ENCODE peak calls at places on chromosomes 16 and 17, in four cellular contexts. C, X, W and I are unnamed samples.
A peak's percentile ranks its signal among the peaks of the same experiment; 100 is the strongest.

GRCh38 chr17:68961204-68961893 is 6.2 kb upstream of the ABCA8 start:
- DNase-seq in C (no peak), X (no peak), W (no peak), I (no peak)

GRCh38 chr17:1488826-1489275 is 3.6 kb downstream of the MYO1C start:
- DNase-seq in C (no peak), X (no peak), W (no peak), I (no peak)

GRCh38 chr17:56064506-56064905 is 88.8 kb upstream of the ANKFN1 start:
- DNase-seq in C (no peak), X (no peak), W (no peak), I (no peak)

GRCh38 chr17:49696233-49696761 is 11.5 kb downstream of the SLC35B1 start:
- DNase-seq in C (no peak), X (no peak), W (peak; percentile 17), I (no peak)

GRCh38 chr16:70746708-70747424 is 54.1 kb downstream of the VAC14 start:
- DNase-seq in C (peak; percentile 88), X (peak; percentile 96), W (peak; percentile 96), I (peak; percentile 82)

GRCh38 chr17:81031571-81032550 is 3.1 kb upstream of the BAIAP2 start:
- DNase-seq in C (no peak), X (no peak), W (no peak), I (no peak)

GRCh38 chr16:88634141-88634993 is 4.0 kb upstream of the IL17C start:
- DNase-seq in C (peak; percentile 34), X (no peak), W (peak; percentile 23), I (peak; percentile 74)

GRCh38 chr16:2194852-2195315 is 1.5 kb downstream of the CASKIN1 start:
- DNase-seq in C (no peak), X (no peak), W (peak; percentile 39), I (peak; percentile 67)

GRCh38 chr17:68133370-68134045 is 98.0 kb downstream of the KPNA2 start:
- DNase-seq in C (peak; percentile 88), X (no peak), W (no peak), I (no peak)

GRCh38 chr16:57013268-57013667 is 23.9 kb downstream of the NLRC5 start:
- DNase-seq in C (no peak), X (no peak), W (peak; percentile 71), I (no peak)

GRCh38 chr17:62162898-62163297 is 97.8 kb upstream of the MED13 start:
- DNase-seq in C (no peak), X (no peak), W (no peak), I (no peak)

GRCh38 chr17:65941500-65941899 is 250.4 kb downstream of the CEP112 start:
- DNase-seq in C (no peak), X (no peak), W (no peak), I (no peak)

GRCh38 chr16:21634216-21634615 is 18.2 kb downstream of the IGSF6 start:
- DNase-seq in C (peak; percentile 77), X (no peak), W (no peak), I (no peak)

GRCh38 chr17:74412581-74412980 is 19.3 kb upstream of the GPRC5C start:
- DNase-seq in C (no peak), X (no peak), W (no peak), I (no peak)

GRCh38 chr17:17186051-17186450 is 20.1 kb downstream of the PLD6 start:
- DNase-seq in C (peak; percentile 51), X (no peak), W (peak; percentile 12), I (no peak)

GRCh38 chr16:81687183-81687456 is 92.0 kb upstream of the PLCG2 start:
- DNase-seq in C (no peak), X (no peak), W (no peak), I (no peak)

GRCh38 chr16:80503144-80503543 is 37.6 kb upstream of the DYNLRB2 start:
- DNase-seq in C (no peak), X (no peak), W (no peak), I (no peak)

GRCh38 chr17:233473-233941 is 52.1 kb upstream of the DOC2B start:
- DNase-seq in C (no peak), X (peak; percentile 94), W (no peak), I (peak; percentile 44)

GRCh38 chr17:236641-237405 is 55.4 kb upstream of the DOC2B start:
- DNase-seq in C (no peak), X (peak; percentile 37), W (no peak), I (peak; percentile 4)

GRCh38 chr17:231966-232807 is 50.7 kb upstream of the DOC2B start:
- DNase-seq in C (peak; percentile 83), X (peak; percentile 40), W (no peak), I (peak; percentile 5)

GRCh38 chr17:235831-236640 is 54.6 kb upstream of the DOC2B start:
- DNase-seq in C (peak; percentile 1), X (peak; percentile 39), W (no peak), I (peak; percentile 7)

GRCh38 chr17:234163-235047 is 53.0 kb upstream of the DOC2B start:
- DNase-seq in C (no peak), X (peak; percentile 38), W (no peak), I (peak; percentile 21)
- H3K4me3 ChIP-seq in C (no peak overlapping the region), X (no peak overlapping the region), W (no peak overlapping the region), I (no peak overlapping the region)

GRCh38 chr17:28598799-28599310 is at the start of gene SPAG5:
- DNase-seq in C (peak; percentile 96), X (peak; percentile 96), W (peak; percentile 88), I (peak; percentile 96)
- TF ChIP-seq POLR2A in C (peak; percentile 92), X (peak; percentile 94), W (peak; percentile 95), I (peak; percentile 95)

GRCh38 chr17:40447148-40447644 is 3.9 kb downstream of the IGFBP4 start:
- DNase-seq in C (no peak), X (peak; percentile 93), W (no peak), I (no peak)

GRCh38 chr17:40448213-40448638 is 5.0 kb downstream of the IGFBP4 start:
- DNase-seq in C (peak; percentile 33), X (peak; percentile 87), W (peak; percentile 23), I (peak; percentile 54)

GRCh38 chr17:40443196-40443987 is at the start of gene IGFBP4:
- DNase-seq in C (peak; percentile 73), X (peak; percentile 90), W (peak; percentile 71), I (peak; percentile 84)

GRCh38 chr17:40443988-40444899 is 994 bp downstream of the IGFBP4 start:
- DNase-seq in C (no peak), X (peak; percentile 65), W (peak; percentile 19), I (peak; percentile 27)

GRCh38 chr17:40445769-40446468 is 2.7 kb downstream of the IGFBP4 start:
- DNase-seq in C (no peak), X (no peak), W (peak; percentile 27), I (no peak)
- H3K4me1 ChIP-seq in C (peaks cover 47% of the 10 kb centered on the region), X (peaks cover 6% of the 10 kb centered on the region), W (peaks cover 36% of the 10 kb centered on the region), I (peaks cover 49% of the 10 kb centered on the region)

GRCh38 chr17:11238710-11239109 is 2.3 kb upstream of the SHISA6 start:
- DNase-seq in C (no peak), X (no peak), W (no peak), I (no peak)

GRCh38 chr17:11240041-11240801 is 792 bp upstream of the SHISA6 start:
- DNase-seq in C (no peak), X (no peak), W (no peak), I (peak; percentile 15)

GRCh38 chr17:11240841-11241610 is at the start of gene SHISA6:
- DNase-seq in C (no peak), X (no peak), W (no peak), I (no peak)

GRCh38 chr17:11239379-11239970 is 1.5 kb upstream of the SHISA6 start:
- DNase-seq in C (no peak), X (no peak), W (no peak), I (no peak)

DNA sequence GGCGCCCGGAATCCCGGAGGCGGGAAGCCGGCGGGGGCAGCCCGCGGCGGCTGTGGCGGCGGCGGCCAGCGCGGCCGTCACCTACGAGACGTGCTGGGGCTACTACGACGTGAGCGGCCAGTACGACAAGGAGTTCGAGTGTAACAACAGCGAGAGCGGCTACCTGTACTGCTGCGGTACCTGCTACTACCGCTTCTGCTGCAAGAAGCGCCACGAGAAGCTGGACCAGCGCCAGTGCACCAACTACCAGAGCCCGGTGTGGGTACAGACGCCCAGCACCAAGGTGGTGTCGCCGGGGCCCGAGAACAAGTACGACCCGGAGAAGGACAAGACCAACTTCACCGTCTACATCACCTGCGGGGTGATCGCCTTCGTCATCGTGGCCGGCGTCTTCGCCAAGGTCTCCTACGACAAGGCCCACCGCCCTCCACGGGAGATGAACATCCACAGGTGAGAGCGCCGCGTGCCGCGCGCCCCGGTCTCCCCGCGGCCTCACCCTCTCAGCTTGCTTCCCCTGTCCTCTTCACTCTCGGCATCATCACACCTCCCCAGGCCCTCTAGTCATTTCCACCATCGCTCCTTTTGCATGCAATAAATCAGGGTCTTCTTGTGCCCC is 706 bp downstream of the SHISA6 start:
- DNase-seq in C (no peak), X (no peak), W (no peak), I (peak; percentile 33)
- H3K4me3 ChIP-seq in C (no peak overlapping the region), X (no peak overlapping the region), W (no peak overlapping the region), I (no peak overlapping the region)

GRCh38 chr17:4945944-4946280 is 2.4 kb downstream of the PFN1 start:
- DNase-seq in C (no peak), X (no peak), W (no peak), I (no peak)

GRCh38 chr17:4946312-4946976 is 1.9 kb downstream of the PFN1 start:
- DNase-seq in C (no peak), X (no peak), W (no peak), I (no peak)

GRCh38 chr17:4944554-4945175 is 3.7 kb downstream of the PFN1 start:
- DNase-seq in C (no peak), X (no peak), W (no peak), I (no peak)

GRCh38 chr17:4944163-4944553 is 4.1 kb downstream of the RNF167 start:
- DNase-seq in C (no peak), X (no peak), W (no peak), I (peak; percentile 37)

DNA sequence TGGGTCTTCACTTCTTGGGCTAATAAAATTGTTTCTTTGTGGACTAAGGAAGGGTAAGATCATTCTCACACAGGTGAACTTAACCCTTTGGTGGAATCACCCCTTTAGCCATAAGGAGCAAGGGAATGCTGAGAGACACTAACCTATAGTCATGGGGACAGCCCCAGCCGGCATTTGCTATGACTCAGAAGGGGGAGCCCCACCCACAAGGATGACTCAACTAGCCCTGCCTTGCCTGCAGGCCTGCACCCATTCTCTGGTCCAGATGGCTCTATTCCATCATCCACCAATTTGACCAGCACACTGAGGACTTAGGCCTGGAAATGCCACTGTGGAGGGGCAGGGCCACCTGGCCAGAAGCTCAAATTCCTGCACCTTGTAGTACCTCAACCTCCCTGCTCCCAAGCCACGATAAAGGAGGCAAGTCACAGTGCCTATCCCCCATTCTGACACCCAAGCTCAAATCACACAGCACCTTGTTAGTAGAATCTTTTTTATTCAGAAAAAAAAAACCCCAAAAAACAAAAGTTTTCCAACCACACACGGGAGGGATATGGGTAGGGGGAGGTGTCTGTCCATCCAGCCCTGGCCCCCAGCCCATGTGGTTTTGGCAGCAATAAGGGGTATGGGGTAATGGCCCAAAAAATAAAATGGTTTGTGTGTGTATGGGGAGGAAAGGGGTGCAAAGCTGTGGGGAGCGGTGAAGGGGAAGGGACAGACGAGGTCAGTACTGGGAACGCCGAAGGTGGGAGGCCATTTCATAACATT is 3.0 kb downstream of the PFN1 start:
- DNase-seq in C (peak; percentile 86), X (peak; percentile 82), W (peak; percentile 93), I (peak; percentile 88)
- TF ChIP-seq POLR2A in C (peak; percentile 16), X (peak; percentile 69), W (peak; percentile 34), I (no peak)

GRCh38 chr16:89922477-89922883 is 662 bp upstream of the TUBB3 start:
- DNase-seq in C (peak; percentile 99), X (no peak), W (peak; percentile 91), I (peak; percentile 66)
- H3K4me1 ChIP-seq in C (peaks cover 72% of the 10 kb centered on the region), X (no peaks in the 10 kb centered on the region), W (peaks cover 27% of the 10 kb centered on the region), I (peaks cover 75% of the 10 kb centered on the region)